ENCODE peak calls at places on chromosomes 16 and 17, in five cellular contexts. Y is H1, Z is K562, H is HCT116, P is HepG2. B is an unnamed sample.

GRCh38 chr17:32253117-32253611 is 12.5 kb upstream of the RHBDL3 start:
- DNase-seq in Y (peak; percentile 92), H (peak; percentile 54), P (peak; percentile 70), Z (peak; percentile 81), B (no peak)

GRCh38 chr16:24978370-24978914 is 36.7 kb downstream of the ARHGAP17 start:
- DNase-seq in H (no peak), Z (no peak), Y (no peak), P (no peak), B (peak; percentile 77)

GRCh38 chr16:23505180-23505665 is 5.1 kb downstream of the GGA2 start:
- DNase-seq in P (no peak), Y (no peak), H (no peak), Z (no peak), B (no peak)

GRCh38 chr17:64262422-64263260 is at the start of gene TEX2:
- DNase-seq in H (no peak), P (peak; percentile 39), Z (peak; percentile 47), Y (peak; percentile 54), B (no peak)

GRCh38 chr17:8312726-8313600 is 2.9 kb downstream of the ARHGEF15 start:
- DNase-seq in P (no peak), Z (no peak), H (no peak), Y (no peak), B (no peak)

GRCh38 chr16:813204-813915 is 12.8 kb upstream of the GNG13 start:
- DNase-seq in Y (peak; percentile 91), H (no peak), Z (peak; percentile 88), P (peak; percentile 12), B (no peak)

GRCh38 chr16:67767953-67768352 is 38.4 kb downstream of the RANBP10 start:
- DNase-seq in H (no peak), Y (no peak), P (no peak), Z (no peak), B (no peak)

GRCh38 chr16:59633996-59634579 is 900.0 kb upstream of the GOT2 start:
- DNase-seq in H (no peak), P (no peak), Y (no peak), Z (no peak), B (no peak)

GRCh38 chr17:43556292-43556691 is 10.2 kb upstream of the ETV4 start:
- DNase-seq in H (no peak), Z (peak; percentile 80), P (no peak), Y (no peak), B (no peak)

GRCh38 chr16:70453891-70454220 is 539 bp upstream of the FCSK start:
- DNase-seq in Z (no peak), H (no peak), P (no peak), Y (no peak), B (no peak)

GRCh38 chr17:32519769-32520701 is 33.2 kb downstream of the CDK5R1 start:
- DNase-seq in Y (no peak), P (peak; percentile 25), H (no peak), Z (no peak), B (peak; percentile 52)

GRCh38 chr16:27867122-27868110 is 196.1 kb downstream of the GSG1L start:
- DNase-seq in Y (peak; percentile 99), P (peak; percentile 78), H (peak; percentile 86), Z (peak; percentile 99), B (no peak)

GRCh38 chr17:73729101-73729500 is 84.9 kb upstream of the SDK2 start:
- DNase-seq in Z (no peak), Y (no peak), P (no peak), H (no peak), B (no peak)

GRCh38 chr17:49459401-49459984 is 35.6 kb upstream of the NGFR start:
- DNase-seq in P (peak; percentile 57), Y (no peak), Z (peak; percentile 33), H (no peak), B (no peak)

GRCh38 chr16:87780385-87780989 is 14.7 kb upstream of the KLHDC4 start:
- DNase-seq in Z (peak; percentile 29), H (no peak), Y (no peak), P (no peak), B (peak; percentile 87)

GRCh38 chr17:59618894-59619312 is 792 bp upstream of the CLTC start:
- DNase-seq in H (no peak), P (peak; percentile 87), Y (no peak), Z (no peak), B (no peak)

GRCh38 chr17:15463363-15463762 is 4.1 kb downstream of the CDRT4 start:
- DNase-seq in H (no peak), P (peak; percentile 13), Y (no peak), Z (no peak), B (no peak)

GRCh38 chr16:35751191-35751941 is 2292.0 kb downstream of the TP53TG3F start:
- DNase-seq in Z (no peak), H (no peak), P (no peak), Y (no peak), B (no peak)

GRCh38 chr16:8679156-8679555 is 4.7 kb downstream of the ABAT start:
- DNase-seq in P (no peak), H (no peak), Z (no peak), Y (no peak), B (no peak)

GRCh38 chr16:8866884-8867482 is 1.8 kb downstream of the CARHSP1 start:
- DNase-seq in P (no peak), Y (no peak), H (no peak), Z (no peak), B (no peak)

GRCh38 chr17:10429416-10430045 is 7.8 kb upstream of the MYH8 start:
- DNase-seq in Z (no peak), H (no peak), Y (no peak), P (no peak), B (no peak)

GRCh38 chr16:66254751-66255150 is 111.7 kb upstream of the CDH5 start:
- DNase-seq in P (no peak), Z (no peak), H (no peak), Y (no peak), B (no peak)

GRCh38 chr16:83351846-83352245 is 455.9 kb upstream of the HSBP1 start:
- DNase-seq in H (no peak), P (no peak), Z (no peak), Y (no peak), B (no peak)

GRCh38 chr17:53150101-53150698 is 672.5 kb upstream of the KIF2B start:
- DNase-seq in P (peak; percentile 4), Z (no peak), Y (no peak), H (no peak), B (no peak)

GRCh38 chr17:82871776-82872561 is 32.1 kb upstream of the ZNF750 start:
- DNase-seq in H (no peak), P (no peak), Y (no peak), Z (no peak), B (no peak)

GRCh38 chr16:85998868-85999729 is 100.1 kb downstream of the IRF8 start:
- DNase-seq in Y (no peak), H (no peak), Z (no peak), P (no peak), B (no peak)

GRCh38 chr16:3023415-3023668 is 400 bp downstream of the HCFC1R1 start:
- DNase-seq in Z (no peak), Y (no peak), P (no peak), H (peak; percentile 73), B (no peak)

GRCh38 chr16:25093208-25094061 is 18.1 kb upstream of the LCMT1 start:
- DNase-seq in P (no peak), Z (no peak), H (no peak), Y (no peak), B (no peak)

GRCh38 chr17:73639322-73639721 is 4.9 kb downstream of the SDK2 start:
- DNase-seq in P (no peak), Y (no peak), Z (no peak), H (no peak), B (no peak)

GRCh38 chr17:31803494-31804213 is 55.4 kb downstream of the COPRS start:
- DNase-seq in H (no peak), Y (no peak), P (peak; percentile 98), Z (no peak), B (no peak)

GRCh38 chr17:82120148-82120547 is 22.1 kb upstream of the FASN start:
- DNase-seq in Y (no peak), Z (no peak), H (no peak), P (no peak), B (no peak)

GRCh38 chr17:12739500-12739899 is 49.8 kb upstream of the ARHGAP44 start:
- DNase-seq in Z (no peak), Y (no peak), P (no peak), H (no peak), B (no peak)

GRCh38 chr17:12744298-12744697 is 45.0 kb upstream of the ARHGAP44 start:
- DNase-seq in P (no peak), Z (no peak), H (no peak), Y (no peak), B (no peak)

GRCh38 chr17:12745481-12745880 is 43.8 kb upstream of the ARHGAP44 start:
- DNase-seq in P (no peak), Y (no peak), Z (no peak), H (no peak), B (no peak)

GRCh38 chr17:12738624-12739023 is 50.7 kb upstream of the ARHGAP44 start:
- DNase-seq in Y (no peak), H (no peak), Z (no peak), P (no peak), B (no peak)

GRCh38 chr17:12743046-12743445 is 46.3 kb upstream of the ARHGAP44 start:
- DNase-seq in P (no peak), Z (no peak), Y (no peak), H (no peak), B (no peak)
- TF ChIP-seq SRF in P (no peak), Z (no peak), Y (no peak), H (no peak), B (no peak)

GRCh38 chr17:44928136-44928535 is 12.8 kb upstream of the GFAP start:
- DNase-seq in Y (no peak), H (no peak), Z (no peak), P (no peak), B (no peak)

GRCh38 chr17:44928950-44929720 is 13.8 kb upstream of the GFAP start:
- DNase-seq in Y (no peak), H (no peak), Z (no peak), P (no peak), B (no peak)

GRCh38 chr17:44927696-44928095 is 12.4 kb upstream of the GFAP start:
- DNase-seq in H (no peak), Y (no peak), P (no peak), Z (no peak), B (no peak)

GRCh38 chr17:44925731-44926697 is 10.7 kb upstream of the GFAP start:
- DNase-seq in Y (no peak), H (no peak), P (no peak), Z (no peak), B (no peak)

GRCh38 chr17:44926841-44927525 is 11.7 kb upstream of the GFAP start:
- DNase-seq in P (no peak), Z (no peak), Y (no peak), H (no peak), B (no peak)
- TF ChIP-seq POLR2A in P (no peak), Z (no peak), Y (no peak), H (no peak), B (no peak)

GRCh38 chr17:45874148-45874547 is 20.2 kb upstream of the MAPT start:
- DNase-seq in H (no peak), Y (no peak), P (no peak), Z (no peak), B (no peak)
- H3K4me3 ChIP-seq in H (no peak overlapping the region), Y (no peak overlapping the region), P (no peak overlapping the region), Z (no peak overlapping the region), B (no peak overlapping the region)

DNA sequence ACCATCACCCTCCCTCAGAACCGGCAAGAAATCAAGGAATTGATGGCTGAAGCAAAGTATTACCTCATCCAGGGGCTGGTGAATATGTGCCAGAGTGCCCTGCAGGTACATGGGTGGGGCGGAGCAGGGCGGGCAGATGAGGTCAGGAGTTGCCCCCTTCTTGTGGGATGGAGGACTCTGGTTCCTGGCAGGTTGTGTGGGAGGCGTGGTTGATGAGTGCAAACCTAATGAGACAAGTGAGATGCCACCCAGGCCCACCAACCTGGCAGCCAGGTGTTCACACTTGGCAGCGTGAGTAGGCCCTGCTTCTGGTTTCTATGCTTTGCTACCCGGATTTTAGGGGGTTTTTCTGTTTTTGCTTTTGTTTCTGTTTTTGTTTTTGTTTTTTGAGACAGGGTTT is 4.8 kb downstream of the TNFAIP1 start:
- DNase-seq in H (no peak), P (no peak), Z (no peak), Y (no peak), B (no peak)
- TF ChIP-seq SRF in H (no peak), P (no peak), Z (no peak), Y (no peak), B (no peak)

B was measured in GM12878.